ENCODE peak calls at places on chromosomes 2 and 18, in five cellular contexts. One of them, this sample, is unnamed.

GRCh38 chr2:159091981-159092380 is 123.5 kb downstream of the TANC1 start:
- DNase-seq in HEK293T: no peak
- DNase-seq in astrocyte of the hippocampus: no peak
- DNase-seq in GM06990: no peak
- DNase-seq in hypothalamus: no peak
- DNase-seq in this sample: peak

GRCh38 chr2:170846318-170846717 is 29.6 kb downstream of the GAD1 start:
- DNase-seq in hypothalamus: no peak
- DNase-seq in astrocyte of the hippocampus: peak
- DNase-seq in HEK293T: no peak
- DNase-seq in GM06990: no peak
- DNase-seq in this sample: no peak

GRCh38 chr18:22680968-22681367 is 252.2 kb upstream of the RBBP8 start:
- DNase-seq in astrocyte of the hippocampus: no peak
- DNase-seq in HEK293T: no peak
- DNase-seq in hypothalamus: no peak
- DNase-seq in GM06990: no peak
- DNase-seq in this sample: no peak

GRCh38 chr18:33014060-33014796 is 241.4 kb upstream of the KLHL14 start:
- DNase-seq in astrocyte of the hippocampus: peak
- DNase-seq in HEK293T: no peak
- DNase-seq in hypothalamus: no peak
- DNase-seq in GM06990: no peak
- DNase-seq in this sample: no peak

GRCh38 chr2:74006424-74006823 is 21.7 kb downstream of the TET3 start:
- DNase-seq in hypothalamus: no peak
- DNase-seq in astrocyte of the hippocampus: no peak
- DNase-seq in HEK293T: no peak
- DNase-seq in GM06990: no peak
- DNase-seq in this sample: no peak

GRCh38 chr2:16162491-16163040 is 222.2 kb downstream of the MYCN start:
- DNase-seq in hypothalamus: no peak
- DNase-seq in HEK293T: no peak
- DNase-seq in GM06990: no peak
- DNase-seq in astrocyte of the hippocampus: no peak
- DNase-seq in this sample: no peak

GRCh38 chr2:128279786-128280701 is 38.6 kb downstream of the HS6ST1 start:
- DNase-seq in hypothalamus: no peak
- DNase-seq in astrocyte of the hippocampus: no peak
- DNase-seq in GM06990: no peak
- DNase-seq in HEK293T: no peak
- DNase-seq in this sample: no peak

GRCh38 chr2:168961450-168962229 is 60.5 kb downstream of the G6PC2 start:
- DNase-seq in HEK293T: peak
- DNase-seq in astrocyte of the hippocampus: peak
- DNase-seq in GM06990: peak
- DNase-seq in hypothalamus: no peak
- DNase-seq in this sample: peak

GRCh38 chr2:86064006-86064405 is 41.7 kb downstream of the POLR1A start:
- DNase-seq in HEK293T: no peak
- DNase-seq in hypothalamus: no peak
- DNase-seq in astrocyte of the hippocampus: peak
- DNase-seq in GM06990: no peak
- DNase-seq in this sample: no peak

GRCh38 chr2:207143474-207144190 is 22.1 kb downstream of the KLF7 start:
- DNase-seq in GM06990: peak
- DNase-seq in astrocyte of the hippocampus: peak
- DNase-seq in HEK293T: peak
- DNase-seq in hypothalamus: peak
- DNase-seq in this sample: no peak

GRCh38 chr2:219656523-219656922 is 29.1 kb downstream of the SLC4A3 start:
- DNase-seq in astrocyte of the hippocampus: no peak
- DNase-seq in GM06990: no peak
- DNase-seq in hypothalamus: no peak
- DNase-seq in HEK293T: no peak
- DNase-seq in this sample: no peak

GRCh38 chr2:226601881-226602280 is 197.7 kb downstream of the IRS1 start:
- DNase-seq in HEK293T: no peak
- DNase-seq in GM06990: no peak
- DNase-seq in astrocyte of the hippocampus: peak
- DNase-seq in hypothalamus: no peak
- DNase-seq in this sample: no peak

GRCh38 chr18:10353791-10354190 is 100.6 kb upstream of the APCDD1 start:
- DNase-seq in astrocyte of the hippocampus: peak
- DNase-seq in HEK293T: no peak
- DNase-seq in GM06990: no peak
- DNase-seq in hypothalamus: no peak
- DNase-seq in this sample: no peak

GRCh38 chr2:172438741-172439508 is 11.5 kb downstream of the ITGA6 start:
- DNase-seq in hypothalamus: no peak
- DNase-seq in astrocyte of the hippocampus: no peak
- DNase-seq in HEK293T: no peak
- DNase-seq in GM06990: no peak
- DNase-seq in this sample: peak

GRCh38 chr2:95272299-95272751 is 1.9 kb upstream of the PROM2 start:
- DNase-seq in HEK293T: no peak
- DNase-seq in GM06990: no peak
- DNase-seq in astrocyte of the hippocampus: no peak
- DNase-seq in hypothalamus: no peak
- DNase-seq in this sample: no peak

GRCh38 chr2:220162320-220162719 is 534.9 kb downstream of the SLC4A3 start:
- DNase-seq in hypothalamus: no peak
- DNase-seq in GM06990: no peak
- DNase-seq in astrocyte of the hippocampus: no peak
- DNase-seq in HEK293T: no peak
- DNase-seq in this sample: no peak

GRCh38 chr2:53575606-53576360 is 191.8 kb upstream of the CHAC2 start:
- DNase-seq in GM06990: no peak
- DNase-seq in hypothalamus: no peak
- DNase-seq in HEK293T: no peak
- DNase-seq in astrocyte of the hippocampus: peak
- DNase-seq in this sample: no peak

GRCh38 chr2:15038373-15039364 is 406.2 kb downstream of the LRATD1 start:
- DNase-seq in GM06990: no peak
- DNase-seq in astrocyte of the hippocampus: no peak
- DNase-seq in hypothalamus: no peak
- DNase-seq in HEK293T: no peak
- DNase-seq in this sample: no peak

GRCh38 chr2:40363631-40364030 is 88.3 kb downstream of the SLC8A1 start:
- DNase-seq in HEK293T: no peak
- DNase-seq in GM06990: peak
- DNase-seq in hypothalamus: no peak
- DNase-seq in astrocyte of the hippocampus: peak
- DNase-seq in this sample: no peak

GRCh38 chr2:26344581-26345283 is 1.2 kb upstream of the SELENOI start:
- DNase-seq in hypothalamus: no peak
- DNase-seq in GM06990: no peak
- DNase-seq in HEK293T: no peak
- DNase-seq in astrocyte of the hippocampus: peak
- DNase-seq in this sample: peak

GRCh38 chr18:1760901-1761300 is 810.4 kb downstream of the METTL4 start:
- DNase-seq in hypothalamus: no peak
- DNase-seq in GM06990: no peak
- DNase-seq in astrocyte of the hippocampus: no peak
- DNase-seq in HEK293T: no peak
- DNase-seq in this sample: peak

GRCh38 chr2:78540255-78540654 is 485.2 kb upstream of the REG3G start:
- DNase-seq in HEK293T: no peak
- DNase-seq in astrocyte of the hippocampus: no peak
- DNase-seq in hypothalamus: no peak
- DNase-seq in GM06990: no peak
- DNase-seq in this sample: no peak

This sample was measured in HT-29.